ENCODE peak calls at places on chromosomes 5 and 9, in four cellular contexts. One of them, this sample, is unnamed.
A peak's percentile ranks its signal among the peaks of the same experiment; 100 is the strongest.

GRCh38 chr9:103839197-103839596 is 254.9 kb upstream of the SMC2 start:
- DNase-seq in cardiac muscle cell: no peak
- DNase-seq in body of pancreas: no peak
- DNase-seq in lung: no peak
- DNase-seq in this sample: no peak

GRCh38 chr5:122447941-122448340 is 135.9 kb downstream of the SNCAIP start:
- DNase-seq in cardiac muscle cell: no peak
- DNase-seq in body of pancreas: no peak
- DNase-seq in lung: no peak
- DNase-seq in this sample: no peak

GRCh38 chr5:53895091-53895683 is 334.7 kb downstream of the NDUFS4 start:
- DNase-seq in cardiac muscle cell: no peak
- DNase-seq in body of pancreas: no peak
- DNase-seq in lung: no peak
- DNase-seq in this sample: no peak

GRCh38 chr9:99820330-99821186 is 1.1 kb upstream of the NR4A3 start:
- DNase-seq in cardiac muscle cell: peak; percentile 66
- DNase-seq in body of pancreas: peak; percentile 75
- DNase-seq in lung: peak; percentile 64
- DNase-seq in this sample: peak; percentile 67

GRCh38 chr5:922041-922744 is 29.5 kb downstream of the TRIP13 start:
- DNase-seq in cardiac muscle cell: no peak
- DNase-seq in body of pancreas: no peak
- DNase-seq in lung: no peak
- DNase-seq in this sample: no peak

GRCh38 chr5:40823459-40823858 is 11.6 kb downstream of the RPL37 start:
- DNase-seq in cardiac muscle cell: no peak
- DNase-seq in body of pancreas: no peak
- DNase-seq in lung: no peak
- DNase-seq in this sample: no peak

GRCh38 chr5:132483101-132483500 is 7.5 kb downstream of the IRF1 start:
- DNase-seq in cardiac muscle cell: no peak
- DNase-seq in body of pancreas: no peak
- DNase-seq in lung: no peak
- DNase-seq in this sample: no peak

GRCh38 chr5:131109540-131110255 is 55.4 kb downstream of the HINT1 start:
- DNase-seq in cardiac muscle cell: peak; percentile 53
- DNase-seq in body of pancreas: peak; percentile 24
- DNase-seq in lung: no peak
- DNase-seq in this sample: no peak

GRCh38 chr5:4653475-4653874 is 486.7 kb upstream of the ADAMTS16 start:
- DNase-seq in cardiac muscle cell: no peak
- DNase-seq in body of pancreas: no peak
- DNase-seq in lung: no peak
- DNase-seq in this sample: no peak

GRCh38 chr5:78320461-78320860 is 26.0 kb upstream of the AP3B1 start:
- DNase-seq in cardiac muscle cell: peak; percentile 29
- DNase-seq in body of pancreas: no peak
- DNase-seq in lung: no peak
- DNase-seq in this sample: no peak

GRCh38 chr5:138653502-138653901 is 78.3 kb upstream of the HSPA9 start:
- DNase-seq in cardiac muscle cell: peak; percentile 38
- DNase-seq in body of pancreas: peak; percentile 33
- DNase-seq in lung: no peak
- DNase-seq in this sample: no peak

GRCh38 chr5:94181940-94182339 is 436.5 kb downstream of the KIAA0825 start:
- DNase-seq in cardiac muscle cell: no peak
- DNase-seq in body of pancreas: no peak
- DNase-seq in lung: no peak
- DNase-seq in this sample: no peak

GRCh38 chr5:103031607-103032006 is 88.3 kb downstream of the GIN1 start:
- DNase-seq in cardiac muscle cell: no peak
- DNase-seq in body of pancreas: no peak
- DNase-seq in lung: no peak
- DNase-seq in this sample: no peak

GRCh38 chr5:67404261-67405100 is 207.9 kb upstream of the CD180 start:
- DNase-seq in cardiac muscle cell: no peak
- DNase-seq in body of pancreas: no peak
- DNase-seq in lung: no peak
- DNase-seq in this sample: no peak

GRCh38 chr5:29939988-29940387 is 1253.5 kb upstream of the CDH6 start:
- DNase-seq in cardiac muscle cell: no peak
- DNase-seq in body of pancreas: no peak
- DNase-seq in lung: no peak
- DNase-seq in this sample: no peak

GRCh38 chr5:65076251-65076869 is 307.6 kb downstream of the CWC27 start:
- DNase-seq in cardiac muscle cell: peak; percentile 42
- DNase-seq in body of pancreas: peak; percentile 61
- DNase-seq in lung: peak; percentile 41
- DNase-seq in this sample: no peak

GRCh38 chr5:74950836-74951515 is 84.8 kb upstream of the FAM169A start:
- DNase-seq in cardiac muscle cell: no peak
- DNase-seq in body of pancreas: no peak
- DNase-seq in lung: no peak
- DNase-seq in this sample: no peak

GRCh38 chr5:82338731-82339130 is 60.6 kb upstream of the RPS23 start:
- DNase-seq in cardiac muscle cell: no peak
- DNase-seq in body of pancreas: no peak
- DNase-seq in lung: no peak
- DNase-seq in this sample: no peak

GRCh38 chr5:170275376-170275994 is 22.1 kb downstream of the LCP2 start:
- DNase-seq in cardiac muscle cell: no peak
- DNase-seq in body of pancreas: no peak
- DNase-seq in lung: no peak
- DNase-seq in this sample: no peak

GRCh38 chr5:61631438-61631941 is 299.4 kb downstream of the ZSWIM6 start:
- DNase-seq in cardiac muscle cell: peak; percentile 58
- DNase-seq in body of pancreas: peak; percentile 46
- DNase-seq in lung: peak; percentile 44
- DNase-seq in this sample: peak; percentile 79

GRCh38 chr5:176133289-176133870 is 104.8 kb upstream of the SIMC1 start:
- DNase-seq in cardiac muscle cell: no peak
- DNase-seq in body of pancreas: no peak
- DNase-seq in lung: no peak
- DNase-seq in this sample: no peak

GRCh38 chr9:91415290-91415689 is 8.3 kb downstream of the NFIL3 start:
- DNase-seq in cardiac muscle cell: no peak
- DNase-seq in body of pancreas: no peak
- DNase-seq in lung: no peak
- DNase-seq in this sample: no peak

GRCh38 chr5:34656001-34656699 is at the start of gene RAI14:
- DNase-seq in cardiac muscle cell: peak; percentile 86
- DNase-seq in body of pancreas: peak; percentile 89
- DNase-seq in lung: peak; percentile 78
- DNase-seq in this sample: peak; percentile 81
- TF ChIP-seq CTCF in cardiac muscle cell: no peak
- TF ChIP-seq CTCF in body of pancreas: no peak
- TF ChIP-seq CTCF in lung: no peak
- TF ChIP-seq CTCF in this sample: peak; percentile 18

DNA sequence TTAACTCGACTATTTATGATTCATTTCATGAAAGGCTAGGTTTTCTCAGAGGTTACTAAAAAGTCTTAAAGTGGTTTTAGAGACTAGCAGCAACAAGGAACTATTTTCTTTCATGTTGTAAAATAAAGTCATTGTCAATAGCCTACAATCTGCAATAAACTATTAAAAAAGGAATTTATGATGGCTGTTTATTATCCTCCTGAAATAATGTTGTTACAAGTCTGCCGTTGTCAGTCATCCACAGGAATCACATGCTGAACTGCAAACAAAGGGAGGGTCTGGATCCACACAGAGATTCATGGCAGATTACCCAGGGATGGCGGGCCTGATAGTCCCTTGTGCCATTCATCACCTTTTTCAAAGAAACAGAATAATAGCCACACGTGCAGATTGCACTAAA is 49.2 kb downstream of the TMEM174 start:
- DNase-seq in cardiac muscle cell: no peak
- DNase-seq in body of pancreas: no peak
- DNase-seq in lung: no peak
- DNase-seq in this sample: no peak
- H3K27me3 ChIP-seq in cardiac muscle cell: peaks cover 100% of the 10 kb centered on the region
- H3K27me3 ChIP-seq in body of pancreas: peaks cover 7% of the 10 kb centered on the region
- H3K27me3 ChIP-seq in lung: peaks cover 5% of the 10 kb centered on the region
- H3K27me3 ChIP-seq in this sample: peaks cover 97% of the 10 kb centered on the region

GRCh38 chr9:134284273-134284672 is 42.0 kb upstream of the RXRA start:
- DNase-seq in cardiac muscle cell: no peak
- DNase-seq in body of pancreas: peak; percentile 80
- DNase-seq in lung: no peak
- DNase-seq in this sample: no peak

GRCh38 chr9:134283111-134283515 is 43.1 kb upstream of the RXRA start:
- DNase-seq in cardiac muscle cell: no peak
- DNase-seq in body of pancreas: peak; percentile 71
- DNase-seq in lung: peak; percentile 51
- DNase-seq in this sample: peak; percentile 64

GRCh38 chr9:134284741-134285140 is 41.5 kb upstream of the RXRA start:
- DNase-seq in cardiac muscle cell: no peak
- DNase-seq in body of pancreas: no peak
- DNase-seq in lung: no peak
- DNase-seq in this sample: no peak

GRCh38 chr9:134285215-134285845 is 40.9 kb upstream of the RXRA start:
- DNase-seq in cardiac muscle cell: no peak
- DNase-seq in body of pancreas: no peak
- DNase-seq in lung: no peak
- DNase-seq in this sample: no peak

DNA sequence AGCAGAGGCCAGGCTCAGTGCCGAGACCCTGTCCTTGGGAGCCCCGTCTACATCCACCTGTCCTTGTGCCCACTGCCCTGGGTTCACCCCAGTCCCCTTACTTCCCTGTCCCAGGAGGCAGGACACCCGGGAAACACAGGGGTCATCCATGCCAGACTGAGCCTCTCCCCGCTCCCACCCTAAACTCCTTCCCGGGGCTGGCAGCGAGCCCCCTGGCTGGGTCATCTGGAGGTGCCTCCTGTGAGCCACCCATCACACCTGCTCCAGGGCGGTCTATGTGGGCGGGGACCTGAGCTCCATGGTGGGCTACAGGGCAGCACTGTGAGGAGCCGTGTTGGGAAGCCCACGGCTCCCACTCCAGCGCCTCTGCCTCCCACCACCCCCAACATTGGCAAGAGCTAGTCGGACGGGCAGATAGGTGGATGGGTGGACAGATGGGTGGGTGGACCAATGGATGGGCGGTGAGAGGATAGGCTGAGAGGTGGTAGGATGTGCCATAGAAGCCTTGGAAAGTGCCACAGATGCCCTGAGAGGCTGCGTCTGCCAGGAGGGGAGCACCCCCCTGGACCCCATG is 42.5 kb upstream of the RXRA start:
- DNase-seq in cardiac muscle cell: no peak
- DNase-seq in body of pancreas: no peak
- DNase-seq in lung: no peak
- DNase-seq in this sample: no peak
- H3K27ac ChIP-seq in cardiac muscle cell: no peak overlapping the region
- H3K27ac ChIP-seq in body of pancreas: peak overlapping the region; percentile 75
- H3K27ac ChIP-seq in lung: no peak overlapping the region
- H3K27ac ChIP-seq in this sample: no peak overlapping the region

GRCh38 chr9:120303519-120303918 is 276.4 kb downstream of the CDK5RAP2 start:
- DNase-seq in cardiac muscle cell: no peak
- DNase-seq in body of pancreas: no peak
- DNase-seq in lung: peak; percentile 18
- DNase-seq in this sample: no peak

GRCh38 chr9:120294003-120294402 is 286.0 kb downstream of the CDK5RAP2 start:
- DNase-seq in cardiac muscle cell: no peak
- DNase-seq in body of pancreas: no peak
- DNase-seq in lung: no peak
- DNase-seq in this sample: no peak

DNA sequence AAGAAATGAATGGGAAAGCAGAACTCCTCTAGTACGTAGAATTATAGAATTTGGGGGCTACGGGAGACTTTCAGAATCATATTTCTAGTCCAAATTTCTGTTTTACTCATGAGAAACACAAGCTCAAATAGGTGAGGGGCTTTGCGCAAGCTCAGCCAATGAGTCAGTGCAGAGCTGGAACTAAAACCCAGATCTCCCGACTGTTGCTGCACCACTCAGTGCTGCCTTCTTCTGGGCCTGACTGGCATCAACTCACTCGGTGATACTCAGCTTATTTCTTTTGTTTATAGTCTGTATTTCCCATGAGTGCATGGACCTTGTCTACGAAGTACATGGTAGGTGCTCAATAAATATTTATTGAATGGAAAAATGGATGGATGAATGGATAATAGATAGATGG is 280.2 kb downstream of the CDK5RAP2 start:
- DNase-seq in cardiac muscle cell: no peak
- DNase-seq in body of pancreas: no peak
- DNase-seq in lung: peak; percentile 13
- DNase-seq in this sample: no peak
- TF ChIP-seq CTCF in cardiac muscle cell: no peak
- TF ChIP-seq CTCF in body of pancreas: no peak
- TF ChIP-seq CTCF in lung: no peak
- TF ChIP-seq CTCF in this sample: no peak

GRCh38 chr9:93944011-93944410 is 11.1 kb downstream of the BARX1 start:
- DNase-seq in cardiac muscle cell: no peak
- DNase-seq in body of pancreas: no peak
- DNase-seq in lung: no peak
- DNase-seq in this sample: no peak

GRCh38 chr9:93947409-93948070 is 7.6 kb downstream of the BARX1 start:
- DNase-seq in cardiac muscle cell: no peak
- DNase-seq in body of pancreas: no peak
- DNase-seq in lung: no peak
- DNase-seq in this sample: no peak

GRCh38 chr9:93946338-93946712 is 8.8 kb downstream of the BARX1 start:
- DNase-seq in cardiac muscle cell: no peak
- DNase-seq in body of pancreas: no peak
- DNase-seq in lung: no peak
- DNase-seq in this sample: no peak

GRCh38 chr9:93948456-93949072 is 6.6 kb downstream of the BARX1 start:
- DNase-seq in cardiac muscle cell: no peak
- DNase-seq in body of pancreas: no peak
- DNase-seq in lung: no peak
- DNase-seq in this sample: no peak

DNA sequence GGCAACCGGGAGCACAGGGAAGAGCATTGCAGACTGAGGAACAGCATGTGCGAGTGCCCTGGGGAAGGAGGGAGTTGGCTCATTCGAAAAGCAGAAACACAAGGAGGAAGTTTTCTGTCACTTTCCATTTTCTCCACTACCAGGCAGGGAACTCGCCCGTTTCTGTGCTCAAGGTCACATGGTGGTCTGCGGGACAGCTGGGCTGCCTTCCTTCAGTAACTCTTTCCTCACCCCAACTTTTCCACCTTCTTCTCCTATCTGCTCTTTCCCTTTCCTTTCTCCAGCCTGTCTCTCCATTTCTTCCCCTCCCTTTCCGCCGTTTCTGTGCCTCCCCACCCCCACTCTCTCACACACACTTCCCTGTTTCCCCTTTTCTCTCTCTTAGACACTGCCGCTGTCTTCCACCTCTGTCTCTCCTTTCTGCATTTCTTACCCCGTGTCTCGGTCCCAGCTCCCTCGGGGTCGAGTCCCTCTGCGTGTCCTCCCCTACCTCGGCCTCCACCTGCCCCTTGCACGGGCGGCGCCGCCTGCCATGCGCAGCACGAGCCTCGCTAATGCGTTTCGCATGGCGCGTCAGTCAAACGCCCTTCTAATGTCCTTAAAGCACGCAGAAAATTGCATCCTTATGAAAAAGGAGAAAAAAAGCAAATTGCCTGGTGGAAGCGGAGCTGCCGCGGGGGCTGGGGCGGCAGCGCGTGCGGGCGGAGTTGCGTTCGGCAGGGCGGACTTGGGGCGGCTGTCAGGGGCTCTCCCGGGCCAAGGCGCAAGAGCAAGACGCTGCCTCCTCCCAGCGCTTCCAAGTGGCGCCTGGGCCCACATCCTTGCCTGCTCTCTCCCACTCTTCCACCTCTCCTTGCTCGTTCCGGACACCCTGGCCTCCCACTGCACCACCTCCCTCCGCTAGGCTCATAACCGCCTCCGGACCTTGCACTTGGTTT is 9.5 kb downstream of the BARX1 start:
- DNase-seq in cardiac muscle cell: no peak
- DNase-seq in body of pancreas: no peak
- DNase-seq in lung: no peak
- DNase-seq in this sample: no peak
- H3K27me3 ChIP-seq in cardiac muscle cell: peaks cover 100% of the 10 kb centered on the region
- H3K27me3 ChIP-seq in body of pancreas: peaks cover 15% of the 10 kb centered on the region
- H3K27me3 ChIP-seq in lung: peaks cover 5% of the 10 kb centered on the region
- H3K27me3 ChIP-seq in this sample: peaks cover 67% of the 10 kb centered on the region

This sample was measured in dorsolateral prefrontal cortex.